ENCODE peak calls at places on chromosomes 5 and 9, in nine cellular contexts. Y is mesothelial cell of epicardium, T is dorsolateral prefrontal cortex, G is IMR-90, S is cardiac fibroblast, I is GM13977, L is MM.1S, B is GM12864, C is colonic mucosa. H is an unnamed sample.

GRCh38 chr5:50853151-50853550 is 186.7 kb downstream of the PARP8 start:
- DNase-seq in L (peak; percentile 83), Y (no peak), B (peak; percentile 72), S (no peak), G (no peak), I (no peak), T (no peak), C (no peak), H (no peak)

GRCh38 chr5:163574477-163575440 is 69.3 kb downstream of the MAT2B start:
- DNase-seq in S (no peak), B (no peak), G (no peak), I (no peak), C (no peak), Y (no peak), T (no peak), L (no peak), H (no peak)

GRCh38 chr5:118919016-118919415 is 69.3 kb downstream of the DTWD2 start:
- DNase-seq in I (no peak), C (no peak), L (no peak), T (no peak), B (no peak), G (peak; percentile 67), Y (no peak), S (no peak), H (no peak)

GRCh38 chr5:152246401-152246800 is 158.7 kb downstream of the NMUR2 start:
- DNase-seq in C (no peak), G (peak; percentile 3), I (no peak), S (peak; percentile 14), T (no peak), Y (peak; percentile 21), B (no peak), L (peak; percentile 49), H (no peak)

GRCh38 chr9:131706608-131706970 is 33.3 kb downstream of the RAPGEF1 start:
- DNase-seq in C (peak; percentile 66), I (no peak), G (no peak), B (no peak), L (no peak), Y (no peak), T (no peak), S (no peak), H (no peak)

GRCh38 chr5:132428811-132429440 is 59.4 kb downstream of the SLC22A5 start:
- DNase-seq in L (no peak), B (no peak), G (peak; percentile 87), C (no peak), Y (no peak), T (no peak), I (no peak), S (peak; percentile 81), H (no peak)

GRCh38 chr5:112975721-112976431 is 722 bp upstream of the DCP2 start:
- DNase-seq in G (no peak), C (no peak), T (no peak), L (no peak), I (no peak), S (no peak), B (no peak), Y (no peak), H (no peak)

GRCh38 chr9:134215709-134216448 is 51.5 kb upstream of the RNU6ATAC start:
- DNase-seq in S (peak; percentile 61), B (no peak), I (no peak), T (peak; percentile 38), C (no peak), L (no peak), Y (no peak), G (peak; percentile 92), H (peak; percentile 16)

GRCh38 chr5:158805195-158805594 is 294.5 kb downstream of the EBF1 start:
- DNase-seq in S (no peak), Y (no peak), L (no peak), B (no peak), I (no peak), G (no peak), C (no peak), T (no peak), H (no peak)

GRCh38 chr5:124580925-124581821 is 165.3 kb downstream of the ZNF608 start:
- DNase-seq in B (no peak), L (no peak), G (no peak), T (no peak), I (no peak), S (no peak), Y (no peak), C (peak; percentile 30), H (no peak)

GRCh38 chr5:75509956-75510355 is 1.5 kb downstream of the CERT1 start:
- DNase-seq in B (no peak), G (peak; percentile 60), S (peak; percentile 64), L (no peak), T (no peak), I (peak; percentile 34), Y (no peak), C (peak; percentile 20), H (no peak)

GRCh38 chr9:122807271-122807900 is 7.5 kb downstream of the OR1K1 start:
- DNase-seq in C (no peak), T (no peak), L (no peak), Y (no peak), S (peak; percentile 12), I (no peak), B (no peak), G (peak; percentile 42), H (no peak)

GRCh38 chr5:10474521-10475075 is 32.9 kb downstream of the ROPN1L start:
- DNase-seq in C (no peak), T (no peak), B (no peak), S (peak; percentile 39), Y (no peak), I (no peak), L (no peak), G (peak; percentile 60), H (no peak)

GRCh38 chr5:38640012-38640395 is 83.6 kb upstream of the LIFR start:
- DNase-seq in T (no peak), B (no peak), S (peak; percentile 38), C (no peak), L (no peak), G (peak; percentile 24), I (no peak), Y (no peak), H (no peak)

GRCh38 chr9:338602-339001 is 123.9 kb downstream of the DOCK8 start:
- DNase-seq in S (no peak), L (no peak), I (no peak), B (no peak), G (no peak), Y (no peak), C (no peak), T (no peak), H (no peak)

DNA sequence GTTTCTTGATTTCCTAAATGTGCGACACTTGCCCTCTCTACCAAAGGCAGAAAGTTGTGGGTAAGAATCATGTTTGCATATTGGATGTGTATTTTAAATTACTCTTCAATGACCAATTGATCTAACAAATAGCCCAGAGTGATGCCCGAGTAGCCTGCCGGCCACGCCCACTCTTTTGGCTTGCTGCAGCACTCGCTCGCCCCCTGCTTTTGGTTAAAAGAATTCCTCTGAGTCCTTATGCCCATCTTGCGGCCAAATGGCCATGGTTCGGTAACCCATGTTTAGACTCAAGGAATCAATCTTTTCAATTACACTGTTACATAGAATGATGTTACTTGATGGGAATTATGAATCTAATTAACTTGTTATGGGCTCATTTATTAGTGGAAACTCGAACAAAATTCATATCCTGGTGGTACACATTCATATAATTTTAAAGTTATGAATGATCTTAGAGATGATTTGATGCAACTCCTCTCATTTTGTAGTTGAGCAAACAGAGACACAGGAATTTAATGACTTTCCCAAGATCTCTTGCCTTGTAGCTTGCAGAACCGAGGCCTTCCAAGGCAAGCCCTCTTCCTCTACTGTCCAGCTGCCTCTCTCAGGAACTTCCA is 36.5 kb downstream of the PPIC start:
- DNase-seq in C (peak; percentile 18), L (peak; percentile 74), B (peak; percentile 36), I (peak; percentile 58), G (no peak), Y (no peak), S (peak; percentile 63), T (no peak), H (no peak)
- TF ChIP-seq CTCF in C (no peak), L (peak; percentile 75), B (peak; percentile 76), I (peak; percentile 62), G (peak; percentile 18), Y (no peak), S (peak; percentile 60), T (no peak), H (no peak)

DNA sequence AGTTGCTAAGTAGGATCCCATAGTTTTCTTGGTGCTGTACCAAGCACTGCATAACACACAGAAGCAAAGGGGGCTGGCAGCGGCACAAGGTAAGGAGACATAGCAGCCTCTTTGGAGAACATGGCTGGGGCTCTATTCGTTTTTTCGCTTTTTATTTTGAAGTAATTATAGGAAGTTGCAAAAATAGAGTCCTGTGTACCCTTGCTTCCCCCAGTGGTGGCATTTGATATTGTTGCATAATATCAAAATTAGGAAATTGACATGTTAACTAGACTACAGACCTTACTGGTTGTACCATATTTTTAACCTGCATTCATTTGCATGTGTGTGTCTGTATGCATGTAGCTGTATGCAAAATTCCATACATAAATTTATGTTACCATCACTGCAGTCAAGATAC is 6.6 kb upstream of the UBQLN1 start:
- DNase-seq in T (no peak), Y (no peak), B (no peak), I (no peak), S (no peak), C (no peak), G (no peak), L (no peak), H (no peak)
- TF ChIP-seq CTCF in T (no peak), Y (peak; percentile 49), B (peak; percentile 53), I (peak; percentile 17), S (peak; percentile 33), C (no peak), G (peak; percentile 35), L (peak; percentile 21), H (no peak)

DNA sequence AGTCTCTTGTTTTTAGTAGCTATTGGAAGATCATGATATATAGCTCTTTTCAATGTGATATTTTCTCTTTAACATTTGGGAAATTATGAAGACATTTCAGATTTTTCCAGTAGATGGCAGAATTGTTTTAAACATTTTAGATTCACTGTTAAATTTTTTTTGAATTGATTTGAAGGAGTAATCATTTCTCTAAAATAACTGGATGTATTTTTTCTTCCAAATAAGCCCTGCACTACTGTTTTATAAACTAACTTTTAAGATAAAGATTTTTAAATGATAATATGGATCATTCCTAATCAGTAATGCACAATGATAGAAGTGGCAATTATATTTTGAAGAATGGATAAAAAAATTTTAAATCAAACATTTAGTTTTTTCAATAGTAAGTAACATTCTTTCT is 14.2 kb downstream of the NDUFAF2 start:
- DNase-seq in Y (no peak), S (peak; percentile 62), I (no peak), G (peak; percentile 40), B (no peak), L (peak; percentile 8), C (no peak), T (no peak), H (no peak)
- TF ChIP-seq CTCF in Y (no peak), S (no peak), I (peak; percentile 25), G (peak; percentile 50), B (no peak), L (peak; percentile 28), C (no peak), T (peak; percentile 32), H (no peak)

DNA sequence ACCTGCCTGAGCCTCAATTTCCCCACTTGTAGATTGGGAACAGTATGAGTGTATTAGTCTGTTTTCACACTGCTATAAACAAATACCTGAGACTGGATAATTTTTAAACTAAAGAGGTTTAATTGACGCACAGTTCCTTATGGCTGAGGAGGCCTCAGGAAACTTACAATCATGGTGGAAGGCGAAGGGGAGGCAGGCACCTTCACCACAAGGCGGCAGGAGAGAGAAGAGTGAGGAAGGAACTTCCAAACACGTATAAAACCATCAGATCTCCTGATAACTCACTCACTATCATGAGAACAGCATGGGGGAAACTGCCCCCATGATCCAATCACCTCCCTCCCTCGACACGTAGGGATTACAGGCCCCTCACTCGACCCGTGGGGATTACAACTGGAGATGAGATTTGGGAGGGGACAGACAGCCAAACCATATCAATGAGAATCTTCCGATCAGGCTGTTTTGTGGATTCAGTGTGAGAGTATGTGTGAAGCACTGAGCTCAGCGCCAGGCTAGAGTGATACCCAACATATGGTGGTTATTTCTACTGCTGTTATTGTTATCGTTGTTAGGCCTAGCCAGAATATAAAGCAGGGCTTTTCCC is 14.6 kb upstream of the LMX1B start:
- DNase-seq in Y (no peak), I (no peak), C (no peak), T (no peak), B (no peak), L (no peak), G (no peak), S (no peak), H (no peak)
- TF ChIP-seq CTCF in Y (no peak), I (no peak), C (no peak), T (no peak), B (peak; percentile 8), L (peak; percentile 22), G (peak; percentile 5), S (peak; percentile 22), H (no peak)